ENCODE peak calls at places on chromosomes 16 and 17, in five cellular contexts. I, L, S, H and P are unnamed samples.

GRCh38 chr17:69719474-69720048 is 305.1 kb downstream of the MAP2K6 start:
- DNase-seq in I (no peak), L (no peak), S (no peak), H (no peak), P (no peak)

GRCh38 chr17:67452681-67453554 is 75.8 kb downstream of the PITPNC1 start:
- DNase-seq in I (no peak), L (no peak), S (no peak), H (no peak), P (no peak)

GRCh38 chr16:19911204-19911603 is 26.6 kb upstream of the GPRC5B start:
- DNase-seq in I (no peak), L (no peak), S (no peak), H (no peak), P (no peak)

GRCh38 chr16:24838554-24839266 is 7.1 kb upstream of the SLC5A11 start:
- DNase-seq in I (no peak), L (peak; percentile 85), S (no peak), H (no peak), P (no peak)

GRCh38 chr17:31754239-31754945 is 104.7 kb downstream of the COPRS start:
- DNase-seq in I (no peak), L (peak; percentile 83), S (no peak), H (no peak), P (peak; percentile 22)

GRCh38 chr16:87764600-87765472 is 950 bp downstream of the KLHDC4 start:
- DNase-seq in I (no peak), L (no peak), S (peak; percentile 81), H (no peak), P (no peak)

GRCh38 chr17:3960764-3961163 is 3.5 kb downstream of the ATP2A3 start:
- DNase-seq in I (no peak), L (no peak), S (no peak), H (no peak), P (no peak)

GRCh38 chr17:78316115-78316866 is 43.6 kb downstream of the SOCS3 start:
- DNase-seq in I (no peak), L (no peak), S (no peak), H (no peak), P (no peak)

GRCh38 chr16:75254359-75254837 is 3.0 kb upstream of the BCAR1 start:
- DNase-seq in I (no peak), L (peak; percentile 36), S (peak; percentile 66), H (peak; percentile 52), P (no peak)

GRCh38 chr16:30662449-30662848 is 4.2 kb downstream of the FBRS start:
- DNase-seq in I (no peak), L (no peak), S (peak; percentile 74), H (no peak), P (no peak)

GRCh38 chr17:69059458-69060205 is 1.1 kb downstream of the ABCA9 start:
- DNase-seq in I (no peak), L (peak; percentile 79), S (no peak), H (no peak), P (no peak)

GRCh38 chr17:4407851-4408250 is 25.9 kb upstream of the SPNS3 start:
- DNase-seq in I (peak; percentile 58), L (no peak), S (no peak), H (no peak), P (no peak)

GRCh38 chr16:76125871-76126270 is 151.3 kb upstream of the CNTNAP4 start:
- DNase-seq in I (no peak), L (no peak), S (no peak), H (no peak), P (no peak)

GRCh38 chr17:47698749-47699535 is 5.0 kb downstream of the TBKBP1 start:
- DNase-seq in I (peak; percentile 72), L (peak; percentile 47), S (peak; percentile 94), H (peak; percentile 70), P (peak; percentile 88)

GRCh38 chr17:732788-733720 is 658 bp downstream of the TLCD3A start:
- DNase-seq in I (peak; percentile 61), L (peak; percentile 40), S (peak; percentile 79), H (peak; percentile 37), P (no peak)

GRCh38 chr16:68752602-68753001 is 15.5 kb downstream of the CDH1 start:
- DNase-seq in I (no peak), L (no peak), S (no peak), H (no peak), P (peak; percentile 61)

GRCh38 chr17:66930933-66931332 is 33.6 kb upstream of the CACNG4 start:
- DNase-seq in I (no peak), L (no peak), S (peak; percentile 30), H (no peak), P (peak; percentile 70)

GRCh38 chr17:74325743-74326379 is at the start of gene KIF19:
- DNase-seq in I (peak; percentile 55), L (no peak), S (peak; percentile 86), H (peak; percentile 31), P (peak; percentile 60)

GRCh38 chr17:48269209-48269608 is 160.8 kb downstream of the SKAP1 start:
- DNase-seq in I (no peak), L (no peak), S (no peak), H (no peak), P (no peak)

GRCh38 chr17:55817273-55817709 is 66.4 kb downstream of the PCTP start:
- DNase-seq in I (no peak), L (no peak), S (no peak), H (no peak), P (no peak)

GRCh38 chr17:38918129-38918913 is 7.1 kb upstream of the LASP1NB start:
- DNase-seq in I (peak; percentile 24), L (no peak), S (no peak), H (no peak), P (no peak)

GRCh38 chr17:17088104-17088485 is 45.8 kb downstream of the MPRIP start:
- DNase-seq in I (no peak), L (no peak), S (peak; percentile 37), H (no peak), P (no peak)

GRCh38 chr16:23959069-23959800 is 123.5 kb downstream of the PRKCB start:
- DNase-seq in I (no peak), L (no peak), S (no peak), H (no peak), P (no peak)

GRCh38 chr16:7303014-7303676 is 29.5 kb upstream of the RBFOX1 start:
- DNase-seq in I (no peak), L (no peak), S (no peak), H (no peak), P (no peak)

GRCh38 chr17:545156-545555 is 169.5 kb downstream of the VPS53 start:
- DNase-seq in I (no peak), L (no peak), S (no peak), H (no peak), P (no peak)

GRCh38 chr16:89430436-89431157 is 59.8 kb downstream of the ANKRD11 start:
- DNase-seq in I (no peak), L (no peak), S (no peak), H (no peak), P (no peak)

GRCh38 chr17:17568772-17569195 is 22.7 kb downstream of the PEMT start:
- DNase-seq in I (peak; percentile 92), L (peak; percentile 37), S (peak; percentile 85), H (peak; percentile 79), P (peak; percentile 92)

GRCh38 chr17:30954046-30954805 is 16.6 kb upstream of the RNF135 start:
- DNase-seq in I (no peak), L (peak; percentile 15), S (no peak), H (no peak), P (no peak)

GRCh38 chr17:76458580-76459490 is 5.9 kb upstream of the UBE2O start:
- DNase-seq in I (peak; percentile 70), L (peak; percentile 61), S (no peak), H (peak; percentile 51), P (peak; percentile 79)

GRCh38 chr16:47431960-47432359 is 28.9 kb downstream of the ITFG1 start:
- DNase-seq in I (no peak), L (no peak), S (no peak), H (no peak), P (no peak)

GRCh38 chr17:62705781-62706597 is 78.5 kb downstream of the MRC2 start:
- DNase-seq in I (no peak), L (peak; percentile 21), S (peak; percentile 75), H (no peak), P (no peak)

GRCh38 chr16:67701420-67701819 is 17.7 kb downstream of the GFOD2 start:
- DNase-seq in I (no peak), L (no peak), S (no peak), H (no peak), P (no peak)
- TF ChIP-seq CTCF in I (no peak), L (no peak), S (no peak), H (no peak), P (no peak)

DNA sequence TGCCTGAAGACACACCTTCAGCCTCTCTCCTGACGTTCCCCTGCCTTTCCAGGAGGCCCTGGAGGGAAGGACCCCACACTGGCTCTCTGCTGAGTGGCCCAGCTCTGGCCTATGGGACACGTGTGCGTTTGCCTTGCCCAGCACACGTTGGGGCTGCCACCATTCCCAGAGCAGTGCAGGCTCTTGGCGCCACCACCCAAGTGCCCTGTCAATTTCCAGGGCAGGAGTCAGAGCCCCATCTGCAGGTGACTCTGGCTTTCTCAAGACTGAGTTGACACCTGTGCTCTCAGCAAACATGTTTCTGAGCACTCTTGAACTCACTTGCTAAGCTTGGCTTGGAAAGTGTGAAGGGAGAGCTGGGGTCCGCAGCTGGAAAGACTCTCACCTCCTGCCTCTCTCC is 4.7 kb upstream of the IRF8 start:
- DNase-seq in I (no peak), L (no peak), S (no peak), H (no peak), P (peak; percentile 64)
- H3K4me3 ChIP-seq in I (no peak overlapping the region), L (no peak overlapping the region), S (no peak overlapping the region), H (no peak overlapping the region), P (no peak overlapping the region)

GRCh38 chr17:2483084-2483483 is 28.6 kb downstream of the METTL16 start:
- DNase-seq in I (no peak), L (no peak), S (no peak), H (no peak), P (no peak)

GRCh38 chr17:2487306-2487705 is 24.4 kb downstream of the METTL16 start:
- DNase-seq in I (no peak), L (no peak), S (no peak), H (no peak), P (no peak)

GRCh38 chr17:2485970-2486369 is 25.7 kb downstream of the METTL16 start:
- DNase-seq in I (no peak), L (no peak), S (no peak), H (no peak), P (no peak)

GRCh38 chr17:2485543-2485942 is 26.1 kb downstream of the METTL16 start:
- DNase-seq in I (no peak), L (peak; percentile 53), S (no peak), H (no peak), P (peak; percentile 59)

GRCh38 chr17:2484876-2485275 is 26.8 kb downstream of the METTL16 start:
- DNase-seq in I (no peak), L (no peak), S (no peak), H (no peak), P (no peak)
- TF ChIP-seq CTCF in I (no peak), L (no peak), S (no peak), H (no peak), P (no peak)

DNA sequence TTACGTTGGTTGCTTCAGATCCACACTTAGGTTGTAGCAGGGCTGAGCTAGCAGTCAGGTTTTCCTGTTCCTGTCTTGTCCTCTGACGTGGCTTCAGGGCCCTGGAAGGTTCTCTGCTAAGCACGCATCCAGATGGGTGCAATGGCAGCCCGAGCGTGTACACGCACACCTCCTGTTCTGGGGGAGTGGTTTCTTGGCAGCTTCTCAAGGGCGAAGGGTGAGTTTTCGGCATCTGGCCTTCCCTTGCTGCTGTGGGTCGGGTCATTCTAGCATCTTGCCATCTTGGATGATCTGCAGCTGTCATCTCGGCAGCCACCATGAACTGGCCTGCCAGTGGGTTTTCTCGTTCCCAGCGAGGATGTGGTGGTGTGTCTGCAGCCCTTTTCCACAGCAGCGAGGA is 10.5 kb downstream of the MSI2 start:
- DNase-seq in I (no peak), L (no peak), S (no peak), H (no peak), P (no peak)
- H3K4me3 ChIP-seq in I (no peak overlapping the region), L (no peak overlapping the region), S (no peak overlapping the region), H (no peak overlapping the region), P (no peak overlapping the region)

GRCh38 chr16:63169100-63169499 is 1132.9 kb upstream of the CDH8 start:
- DNase-seq in I (no peak), L (no peak), S (no peak), H (no peak), P (no peak)
- TF ChIP-seq CTCF in I (no peak), L (no peak), S (no peak), H (no peak), P (no peak)